ENCODE peak calls at places on chromosomes 12 and 14, in four cellular contexts. J is lower leg skin, G is choroid plexus epithelial cell, X is cardiac muscle cell. M is an unnamed sample.

GRCh38 chr12:81759215-81759991 is at the start of gene PPFIA2:
- DNase-seq in J (no peak), G (peak), X (peak), M (peak)

GRCh38 chr12:79690156-79690605 is 583 bp downstream of the PAWR start:
- DNase-seq in J (no peak), G (peak), X (peak), M (no peak)

GRCh38 chr12:126545411-126545810 is 1480.2 kb downstream of the AACS start:
- DNase-seq in J (no peak), G (no peak), X (no peak), M (peak)

GRCh38 chr12:80268924-80269749 is 169.8 kb downstream of the OTOGL start:
- DNase-seq in J (no peak), G (peak), X (no peak), M (peak)

GRCh38 chr14:63893701-63894458 is 41.1 kb downstream of the SYNE2 start:
- DNase-seq in J (peak), G (peak), X (peak), M (peak)

GRCh38 chr12:62971769-62972525 is 37.0 kb upstream of the PPM1H start:
- DNase-seq in J (no peak), G (no peak), X (no peak), M (no peak)

GRCh38 chr12:90036641-90037040 is 328.0 kb upstream of the ATP2B1 start:
- DNase-seq in J (no peak), G (no peak), X (no peak), M (peak)

GRCh38 chr12:47413806-47414205 is 292.0 kb downstream of the RPAP3 start:
- DNase-seq in J (no peak), G (no peak), X (no peak), M (no peak)

GRCh38 chr12:88810806-88811205 is 230.5 kb upstream of the KITLG start:
- DNase-seq in J (no peak), G (peak), X (no peak), M (no peak)

GRCh38 chr12:11242656-11243055 is 26.9 kb downstream of the PRB3 start:
- DNase-seq in J (no peak), G (no peak), X (no peak), M (no peak)

GRCh38 chr12:31236998-31237637 is 88.8 kb downstream of the SINHCAF start:
- DNase-seq in J (peak), G (no peak), X (no peak), M (no peak)

GRCh38 chr14:22147716-22148115 is 441.3 kb downstream of the DAD1 start:
- DNase-seq in J (no peak), G (no peak), X (no peak), M (peak)

GRCh38 chr12:12612403-12612802 is 727 bp downstream of the CREBL2 start:
- DNase-seq in J (no peak), G (peak), X (peak), M (peak)

GRCh38 chr14:104078031-104078455 is 7.5 kb upstream of the ASPG start:
- DNase-seq in J (peak), G (peak), X (peak), M (peak)

GRCh38 chr12:15364221-15365170 is 42.2 kb downstream of the PTPRO start:
- DNase-seq in J (no peak), G (no peak), X (no peak), M (peak)

GRCh38 chr12:43776498-43776897 is 17.7 kb downstream of the IRAK4 start:
- DNase-seq in J (no peak), G (peak), X (peak), M (peak)

GRCh38 chr12:94186461-94187237 is 38.3 kb downstream of the PLXNC1 start:
- DNase-seq in J (no peak), G (peak), X (peak), M (no peak)

GRCh38 chr12:81644503-81644902 is 114.6 kb downstream of the PPFIA2 start:
- DNase-seq in J (no peak), G (peak), X (peak), M (peak)

GRCh38 chr14:69719501-69719951 is 47.4 kb upstream of the SRSF5 start:
- DNase-seq in J (no peak), G (peak), X (no peak), M (peak)

GRCh38 chr14:58807271-58807670 is 169.5 kb downstream of the DACT1 start:
- DNase-seq in J (no peak), G (peak), X (no peak), M (no peak)

GRCh38 chr14:37036669-37037341 is 135.6 kb downstream of the SLC25A21 start:
- DNase-seq in J (no peak), G (peak), X (no peak), M (peak)

GRCh38 chr12:131020326-131020725 is 66.6 kb downstream of the ADGRD1 start:
- DNase-seq in J (no peak), G (no peak), X (no peak), M (no peak)

GRCh38 chr12:62191747-62192485 is 68.3 kb upstream of the USP15 start:
- DNase-seq in J (no peak), G (peak), X (peak), M (no peak)

GRCh38 chr14:105863296-105864108 is 337.1 kb downstream of the TMEM121 start:
- DNase-seq in J (peak), G (no peak), X (no peak), M (no peak)

GRCh38 chr12:78933014-78933413 is 68.4 kb downstream of the SYT1 start:
- DNase-seq in J (no peak), G (no peak), X (no peak), M (no peak)

GRCh38 chr12:61538951-61539350 is 721.3 kb upstream of the USP15 start:
- DNase-seq in J (no peak), G (peak), X (no peak), M (peak)

GRCh38 chr12:78096909-78097597 is 266.4 kb downstream of the NAV3 start:
- DNase-seq in J (no peak), G (peak), X (no peak), M (no peak)

GRCh38 chr12:47346251-47347019 is 266.7 kb upstream of the AMIGO2 start:
- DNase-seq in J (no peak), G (no peak), X (no peak), M (no peak)

GRCh38 chr14:34063042-34063441 is 112.2 kb upstream of the EGLN3 start:
- DNase-seq in J (no peak), G (no peak), X (no peak), M (no peak)

GRCh38 chr12:75813066-75813465 is 218.5 kb downstream of the PHLDA1 start:
- DNase-seq in J (no peak), G (no peak), X (no peak), M (no peak)

GRCh38 chr12:111035578-111036301 is 115.4 kb upstream of the MYL2 start:
- DNase-seq in J (no peak), G (no peak), X (peak), M (no peak)

GRCh38 chr12:67572492-67572891 is 76.1 kb upstream of the DYRK2 start:
- DNase-seq in J (no peak), G (no peak), X (no peak), M (no peak)

GRCh38 chr12:4723226-4723625 is 3.0 kb downstream of the GALNT8 start:
- DNase-seq in J (no peak), G (no peak), X (no peak), M (no peak)

GRCh38 chr14:89648924-89649323 is 231.9 kb upstream of the FOXN3 start:
- DNase-seq in J (no peak), G (no peak), X (no peak), M (no peak)

GRCh38 chr14:24262821-24263733 is at the start of gene TGM1:
- DNase-seq in J (no peak), G (no peak), X (no peak), M (no peak)

GRCh38 chr12:126182619-126183236 is 1117.5 kb downstream of the AACS start:
- DNase-seq in J (no peak), G (no peak), X (no peak), M (peak)

GRCh38 chr14:68084256-68084655 is 264.7 kb downstream of the RAD51B start:
- DNase-seq in J (no peak), G (peak), X (peak), M (peak)

GRCh38 chr12:121693155-121693554 is 19.4 kb upstream of the TMEM120B start:
- DNase-seq in J (no peak), G (no peak), X (peak), M (no peak)

GRCh38 chr14:20247651-20248246 is 8.7 kb downstream of the OR11H4 start:
- DNase-seq in J (no peak), G (no peak), X (no peak), M (peak)
- TF ChIP-seq CTCF in J (no peak), G (no peak), X (no peak), M (peak)

DNA sequence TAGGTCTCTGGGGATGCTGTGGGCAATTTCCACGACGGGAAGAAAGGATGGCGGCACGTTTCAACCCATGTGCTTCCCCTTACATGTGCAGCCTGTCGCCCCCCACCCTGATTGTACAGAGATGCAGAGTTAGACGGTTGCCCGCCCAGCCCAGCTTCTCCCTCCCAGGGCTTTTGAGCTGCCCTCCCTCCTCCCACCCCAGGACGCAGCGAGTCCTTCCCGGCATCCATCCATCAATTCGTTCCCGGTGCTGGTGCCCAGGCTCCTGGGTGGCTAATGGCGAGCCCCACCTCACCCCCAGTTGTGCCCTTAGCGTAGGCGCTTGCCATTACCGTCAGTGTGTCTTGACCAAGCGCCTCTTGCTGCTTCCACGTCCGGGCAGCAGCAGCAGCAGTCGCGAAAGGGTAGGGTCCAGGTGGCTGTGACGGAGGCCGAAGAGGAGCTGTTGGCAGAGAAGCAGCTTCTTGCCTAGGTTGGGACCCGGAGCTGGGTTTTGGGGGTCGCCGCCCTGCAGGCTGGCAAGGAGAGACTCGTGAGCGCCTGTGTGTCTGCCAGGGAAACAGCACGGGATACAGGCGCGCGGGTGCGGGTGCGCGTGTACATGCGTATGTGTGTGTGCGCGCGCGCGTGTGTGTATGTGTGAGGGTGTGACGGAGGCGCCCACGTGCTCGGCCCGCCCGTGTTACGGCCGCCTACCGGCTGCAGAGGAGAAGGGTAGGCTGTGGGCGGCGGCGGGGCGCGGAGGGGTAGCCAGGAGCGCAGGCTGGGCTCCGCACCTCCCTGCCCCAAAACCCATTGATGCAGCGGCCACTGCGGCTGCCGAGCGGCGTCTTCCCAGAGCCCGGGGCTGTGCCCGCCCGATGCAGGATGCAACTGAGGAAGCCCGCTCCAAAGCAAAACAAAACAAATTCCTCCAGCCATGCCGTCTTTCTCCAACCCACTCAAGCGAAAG is at the start of gene SLC6A15:
- DNase-seq in J (peak), G (peak), X (peak), M (peak)
- TF ChIP-seq CTCF in J (no peak), G (peak), X (peak), M (peak)

GRCh38 chr12:27243804-27244679 is at the start of gene STK38L:
- DNase-seq in J (peak), G (peak), X (peak), M (peak)
- TF ChIP-seq CTCF in J (no peak), G (peak), X (peak), M (peak)

GRCh38 chr14:46405095-46405494 is 246.5 kb downstream of the RPL10L start:
- DNase-seq in J (no peak), G (no peak), X (peak), M (no peak)
- TF ChIP-seq CTCF in J (no peak), G (no peak), X (no peak), M (no peak)

M was measured in MCF 10A.